ENCODE peak calls at places on chromosomes 16 and 17, in ten cellular contexts. One of them, this sample, is unnamed.

GRCh38 chr17:31266042-31266441 is 31.0 kb downstream of the OMG start:
- DNase-seq in Peyer's patch: no peak
- DNase-seq in body of pancreas: no peak
- DNase-seq in testis: no peak
- DNase-seq in heart left ventricle: no peak
- DNase-seq in esophagus muscularis mucosa: no peak
- DNase-seq in IMR-90: no peak
- DNase-seq in uterus: no peak
- DNase-seq in ovary: no peak
- DNase-seq in spleen: no peak
- DNase-seq in this sample: no peak

GRCh38 chr17:61378658-61379456 is 20.8 kb upstream of the TBX2 start:
- DNase-seq in Peyer's patch: no peak
- DNase-seq in body of pancreas: no peak
- DNase-seq in testis: no peak
- DNase-seq in heart left ventricle: no peak
- DNase-seq in esophagus muscularis mucosa: no peak
- DNase-seq in IMR-90: no peak
- DNase-seq in uterus: no peak
- DNase-seq in ovary: no peak
- DNase-seq in spleen: peak
- DNase-seq in this sample: no peak

GRCh38 chr16:66604376-66605176 is at the start of gene CMTM3:
- DNase-seq in Peyer's patch: peak
- DNase-seq in body of pancreas: peak
- DNase-seq in testis: peak
- DNase-seq in heart left ventricle: peak
- DNase-seq in esophagus muscularis mucosa: no peak
- DNase-seq in IMR-90: peak
- DNase-seq in uterus: peak
- DNase-seq in ovary: peak
- DNase-seq in spleen: peak
- DNase-seq in this sample: peak

GRCh38 chr17:1108810-1109605 is 70.8 kb downstream of the ABR start:
- DNase-seq in Peyer's patch: peak
- DNase-seq in body of pancreas: peak
- DNase-seq in testis: peak
- DNase-seq in heart left ventricle: peak
- DNase-seq in esophagus muscularis mucosa: no peak
- DNase-seq in IMR-90: peak
- DNase-seq in uterus: no peak
- DNase-seq in ovary: peak
- DNase-seq in spleen: peak
- DNase-seq in this sample: peak

GRCh38 chr16:27154573-27155521 is 48.5 kb upstream of the KDM8 start:
- DNase-seq in Peyer's patch: peak
- DNase-seq in body of pancreas: peak
- DNase-seq in testis: peak
- DNase-seq in heart left ventricle: peak
- DNase-seq in esophagus muscularis mucosa: no peak
- DNase-seq in IMR-90: peak
- DNase-seq in uterus: peak
- DNase-seq in ovary: peak
- DNase-seq in spleen: peak
- DNase-seq in this sample: peak

GRCh38 chr17:82020874-82021727 is 1.6 kb downstream of the CENPX start:
- DNase-seq in Peyer's patch: peak
- DNase-seq in body of pancreas: peak
- DNase-seq in testis: peak
- DNase-seq in heart left ventricle: peak
- DNase-seq in esophagus muscularis mucosa: no peak
- DNase-seq in IMR-90: peak
- DNase-seq in uterus: peak
- DNase-seq in ovary: peak
- DNase-seq in spleen: no peak
- DNase-seq in this sample: peak

GRCh38 chr16:80509872-80510271 is 30.9 kb upstream of the DYNLRB2 start:
- DNase-seq in Peyer's patch: no peak
- DNase-seq in body of pancreas: no peak
- DNase-seq in testis: no peak
- DNase-seq in heart left ventricle: no peak
- DNase-seq in esophagus muscularis mucosa: no peak
- DNase-seq in IMR-90: no peak
- DNase-seq in uterus: no peak
- DNase-seq in ovary: no peak
- DNase-seq in spleen: no peak
- DNase-seq in this sample: no peak

GRCh38 chr17:28849281-28849680 is 5.5 kb upstream of the ERAL1 start:
- DNase-seq in Peyer's patch: no peak
- DNase-seq in body of pancreas: no peak
- DNase-seq in testis: no peak
- DNase-seq in heart left ventricle: no peak
- DNase-seq in esophagus muscularis mucosa: no peak
- DNase-seq in IMR-90: no peak
- DNase-seq in uterus: no peak
- DNase-seq in ovary: no peak
- DNase-seq in spleen: peak
- DNase-seq in this sample: no peak

GRCh38 chr16:58026139-58026704 is 668 bp downstream of the MMP15 start:
- DNase-seq in Peyer's patch: no peak
- DNase-seq in body of pancreas: peak
- DNase-seq in testis: no peak
- DNase-seq in heart left ventricle: peak
- DNase-seq in esophagus muscularis mucosa: no peak
- DNase-seq in IMR-90: peak
- DNase-seq in uterus: no peak
- DNase-seq in ovary: peak
- DNase-seq in spleen: peak
- DNase-seq in this sample: peak

GRCh38 chr16:29653436-29653835 is 9.6 kb upstream of the SPN start:
- DNase-seq in Peyer's patch: peak
- DNase-seq in body of pancreas: no peak
- DNase-seq in testis: no peak
- DNase-seq in heart left ventricle: no peak
- DNase-seq in esophagus muscularis mucosa: no peak
- DNase-seq in IMR-90: no peak
- DNase-seq in uterus: no peak
- DNase-seq in ovary: no peak
- DNase-seq in spleen: no peak
- DNase-seq in this sample: no peak

GRCh38 chr16:52906271-52906670 is 146.4 kb downstream of the CHD9NB start:
- DNase-seq in Peyer's patch: no peak
- DNase-seq in body of pancreas: no peak
- DNase-seq in testis: no peak
- DNase-seq in heart left ventricle: no peak
- DNase-seq in esophagus muscularis mucosa: no peak
- DNase-seq in IMR-90: no peak
- DNase-seq in uterus: no peak
- DNase-seq in ovary: no peak
- DNase-seq in spleen: no peak
- DNase-seq in this sample: no peak

GRCh38 chr17:32546031-32546444 is 59.2 kb downstream of the CDK5R1 start:
- DNase-seq in Peyer's patch: no peak
- DNase-seq in body of pancreas: no peak
- DNase-seq in testis: no peak
- DNase-seq in heart left ventricle: no peak
- DNase-seq in esophagus muscularis mucosa: no peak
- DNase-seq in IMR-90: no peak
- DNase-seq in uterus: no peak
- DNase-seq in ovary: no peak
- DNase-seq in spleen: no peak
- DNase-seq in this sample: no peak

DNA sequence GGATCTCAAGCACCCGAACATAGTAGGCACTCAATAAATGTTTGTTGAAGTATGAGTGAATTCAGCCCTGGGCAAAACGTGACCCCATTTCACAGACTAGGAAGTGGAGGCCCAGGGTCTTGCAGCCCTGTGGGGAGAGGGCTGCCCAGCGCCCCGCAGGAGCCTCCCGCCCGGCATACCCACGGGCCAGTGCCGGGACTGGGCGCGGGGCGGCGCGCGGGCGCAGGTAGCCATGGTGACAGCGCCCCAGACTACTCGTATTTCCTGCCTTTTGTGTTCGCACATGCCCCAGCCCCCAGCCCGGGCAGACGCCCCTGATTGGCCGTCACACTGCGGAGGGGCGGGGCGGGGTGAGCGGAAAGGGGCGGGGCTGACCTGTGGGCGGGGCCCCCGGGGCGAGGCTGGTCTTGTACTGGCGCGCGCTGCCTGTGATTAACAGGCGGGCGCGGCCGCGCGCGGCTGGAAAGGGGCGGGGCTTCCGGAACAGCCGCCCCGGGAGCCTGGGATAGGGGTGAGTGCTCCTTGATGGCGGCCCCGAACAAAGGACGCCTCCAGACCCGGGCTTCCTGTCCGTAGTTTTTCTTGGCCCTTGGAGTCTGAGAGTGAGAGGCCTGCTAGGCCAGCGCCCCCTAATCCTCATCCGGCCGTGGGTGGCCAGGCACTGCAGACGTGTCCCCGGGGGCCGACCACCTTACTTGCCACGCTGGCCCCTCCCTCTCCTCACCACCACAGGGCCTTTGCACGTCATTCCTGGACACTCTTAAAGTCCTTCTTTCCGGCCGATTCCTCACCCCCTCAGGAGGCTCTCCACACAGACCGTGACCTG is 71.0 kb downstream of the RAI1 start:
- DNase-seq in Peyer's patch: peak
- DNase-seq in body of pancreas: peak
- DNase-seq in testis: peak
- DNase-seq in heart left ventricle: peak
- DNase-seq in esophagus muscularis mucosa: peak
- DNase-seq in IMR-90: peak
- DNase-seq in uterus: peak
- DNase-seq in ovary: peak
- DNase-seq in spleen: peak
- DNase-seq in this sample: peak
- TF ChIP-seq POLR2A in Peyer's patch: peak
- TF ChIP-seq POLR2A in body of pancreas: no peak
- TF ChIP-seq POLR2A in testis: peak
- TF ChIP-seq POLR2A in heart left ventricle: no peak
- TF ChIP-seq POLR2A in esophagus muscularis mucosa: peak
- TF ChIP-seq POLR2A in IMR-90: no peak
- TF ChIP-seq POLR2A in uterus: no peak
- TF ChIP-seq POLR2A in ovary: no peak
- TF ChIP-seq POLR2A in spleen: peak
- TF ChIP-seq POLR2A in this sample: peak

GRCh38 chr17:43779145-43780125 is 658 bp upstream of the DUSP3 start:
- DNase-seq in Peyer's patch: peak
- DNase-seq in body of pancreas: peak
- DNase-seq in testis: no peak
- DNase-seq in heart left ventricle: peak
- DNase-seq in esophagus muscularis mucosa: no peak
- DNase-seq in IMR-90: peak
- DNase-seq in uterus: peak
- DNase-seq in ovary: no peak
- DNase-seq in spleen: peak
- DNase-seq in this sample: no peak
- TF ChIP-seq CTCF in Peyer's patch: no peak
- TF ChIP-seq CTCF in body of pancreas: no peak
- TF ChIP-seq CTCF in testis: no peak
- TF ChIP-seq CTCF in heart left ventricle: no peak
- TF ChIP-seq CTCF in esophagus muscularis mucosa: peak
- TF ChIP-seq CTCF in IMR-90: peak
- TF ChIP-seq CTCF in uterus: peak
- TF ChIP-seq CTCF in ovary: peak
- TF ChIP-seq CTCF in spleen: no peak
- TF ChIP-seq CTCF in this sample: peak

DNA sequence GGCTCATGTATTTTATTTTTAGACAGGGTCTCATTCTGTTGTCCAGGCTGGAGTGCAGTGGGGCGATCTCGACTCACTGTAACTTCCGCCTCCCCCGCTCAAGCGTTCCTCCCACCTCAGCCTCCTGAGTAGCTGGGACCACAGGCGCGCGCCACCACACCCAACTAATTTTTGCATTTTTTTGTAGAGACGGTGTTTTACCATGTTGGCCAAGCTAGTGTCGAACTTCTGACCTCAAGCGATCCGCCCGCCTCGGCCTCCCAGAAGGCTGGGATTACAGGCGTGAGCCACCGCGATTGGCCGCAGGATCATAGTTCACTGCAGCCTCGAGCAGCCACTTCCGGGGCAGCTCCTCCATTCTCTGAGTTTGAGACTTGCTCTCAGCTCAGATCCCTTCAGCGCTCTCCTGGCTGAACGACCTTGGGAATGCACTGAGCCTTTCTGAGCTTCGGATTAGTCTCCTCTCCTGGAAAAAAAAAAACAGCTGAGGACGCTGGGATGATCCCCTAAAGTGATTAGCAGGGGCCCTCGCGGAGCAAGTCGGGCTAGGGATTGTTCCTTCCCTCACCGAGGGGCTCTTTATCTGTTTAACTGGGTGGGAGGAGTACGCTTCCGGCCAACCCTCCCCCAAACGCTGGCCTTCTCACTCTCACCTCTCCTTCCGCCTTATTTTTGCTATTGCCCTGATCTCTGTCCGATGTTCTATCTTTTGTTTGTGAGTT is 1.1 kb upstream of the PKMYT1 start:
- DNase-seq in Peyer's patch: no peak
- DNase-seq in body of pancreas: no peak
- DNase-seq in testis: peak
- DNase-seq in heart left ventricle: no peak
- DNase-seq in esophagus muscularis mucosa: no peak
- DNase-seq in IMR-90: no peak
- DNase-seq in uterus: no peak
- DNase-seq in ovary: no peak
- DNase-seq in spleen: no peak
- DNase-seq in this sample: no peak
- TF ChIP-seq POLR2A in Peyer's patch: no peak
- TF ChIP-seq POLR2A in body of pancreas: no peak
- TF ChIP-seq POLR2A in testis: no peak
- TF ChIP-seq POLR2A in heart left ventricle: no peak
- TF ChIP-seq POLR2A in esophagus muscularis mucosa: no peak
- TF ChIP-seq POLR2A in IMR-90: no peak
- TF ChIP-seq POLR2A in uterus: no peak
- TF ChIP-seq POLR2A in ovary: no peak
- TF ChIP-seq POLR2A in spleen: no peak
- TF ChIP-seq POLR2A in this sample: no peak

DNA sequence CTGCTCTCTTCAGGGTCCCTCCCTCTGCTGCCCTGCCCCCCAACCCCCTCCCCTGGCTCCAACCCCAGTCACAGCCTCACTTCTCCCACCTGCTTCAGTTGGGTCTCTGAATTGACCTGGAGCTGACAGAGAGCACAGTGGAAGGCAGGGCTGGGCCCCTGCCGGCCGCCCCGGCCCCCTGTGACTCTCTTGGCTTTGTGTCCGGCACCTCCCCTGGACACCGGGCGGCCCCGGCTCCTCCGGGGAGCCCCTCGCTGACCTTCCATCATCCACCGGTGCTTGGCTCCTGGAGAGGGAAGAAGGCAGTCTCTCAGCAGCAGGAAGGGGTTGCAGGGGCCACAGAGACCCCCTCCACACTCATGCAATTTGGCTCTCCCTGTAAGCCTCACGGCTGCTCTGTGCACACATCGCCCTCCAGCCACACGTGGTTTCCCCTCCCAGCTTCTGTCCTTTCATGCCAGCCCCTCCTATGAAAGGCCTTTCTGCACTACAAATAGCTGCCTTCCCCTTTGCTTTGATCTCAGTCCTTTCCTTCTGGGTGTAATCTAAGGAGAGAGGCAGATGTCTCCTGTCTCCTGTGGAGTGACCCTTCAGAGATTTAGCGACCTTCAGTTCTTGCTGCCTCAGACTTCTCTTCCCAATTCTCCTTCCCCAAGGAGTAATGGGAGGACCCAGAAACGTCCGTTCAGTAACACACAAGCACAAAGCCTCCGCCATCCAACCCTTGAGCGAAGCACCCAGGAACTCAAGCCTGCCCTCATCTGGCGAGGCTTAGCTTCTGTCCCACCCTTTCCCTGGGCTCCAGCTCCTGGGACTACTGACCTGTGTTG is 8.3 kb downstream of the NKIRAS2 start:
- DNase-seq in Peyer's patch: no peak
- DNase-seq in body of pancreas: peak
- DNase-seq in testis: no peak
- DNase-seq in heart left ventricle: no peak
- DNase-seq in esophagus muscularis mucosa: no peak
- DNase-seq in IMR-90: no peak
- DNase-seq in uterus: no peak
- DNase-seq in ovary: no peak
- DNase-seq in spleen: no peak
- DNase-seq in this sample: no peak
- TF ChIP-seq CTCF in Peyer's patch: no peak
- TF ChIP-seq CTCF in body of pancreas: no peak
- TF ChIP-seq CTCF in testis: no peak
- TF ChIP-seq CTCF in heart left ventricle: no peak
- TF ChIP-seq CTCF in esophagus muscularis mucosa: no peak
- TF ChIP-seq CTCF in IMR-90: peak
- TF ChIP-seq CTCF in uterus: no peak
- TF ChIP-seq CTCF in ovary: no peak
- TF ChIP-seq CTCF in spleen: no peak
- TF ChIP-seq CTCF in this sample: no peak